ENCODE peak calls at places on chromosomes 4 and X, in six cellular contexts. C, U, Q, D, T and N are unnamed samples.
A peak's percentile ranks its signal among the peaks of the same experiment; 100 is the strongest.

GRCh38 chr4:186845137-186845842 is 121.6 kb upstream of the FAT1 start:
- DNase-seq in C (no peak), T (no peak), Q (peak; percentile 88), U (no peak), D (peak; percentile 31), N (peak; percentile 83)

GRCh38 chr4:126957555-126958440 is 675.0 kb upstream of the INTU start:
- DNase-seq in T (no peak), D (no peak), C (no peak), U (no peak), Q (peak; percentile 74), N (no peak)

GRCh38 chr4:107740381-107740780 is 20.3 kb upstream of the PAPSS1 start:
- DNase-seq in T (no peak), C (no peak), D (no peak), Q (peak; percentile 9), U (no peak), N (no peak)

GRCh38 chr4:153005914-153006381 is 69.8 kb downstream of the FHDC1 start:
- DNase-seq in U (no peak), T (no peak), C (no peak), D (no peak), Q (no peak), N (no peak)

GRCh38 chrX:17616936-17617335 is 120.4 kb upstream of the SCML1 start:
- DNase-seq in T (no peak), C (no peak), Q (no peak), D (no peak), U (no peak), N (no peak)

GRCh38 chrX:38061335-38061734 is 55.0 kb downstream of the SYTL5 start:
- DNase-seq in C (no peak), Q (peak; percentile 10), U (peak; percentile 45), D (no peak), T (no peak), N (peak; percentile 75)

GRCh38 chr4:183200453-183200852 is 101.4 kb downstream of the WWC2 start:
- DNase-seq in Q (peak; percentile 92), T (no peak), C (no peak), U (no peak), D (peak; percentile 14), N (peak; percentile 44)

GRCh38 chrX:445727-446126 is 59.0 kb upstream of the PPP2R3B start:
- DNase-seq in T (no peak), C (no peak), D (no peak), U (no peak), Q (no peak), N (no peak)

GRCh38 chrX:137945470-137945869 is 379.5 kb downstream of the ZIC3 start:
- DNase-seq in U (no peak), D (no peak), T (no peak), C (no peak), Q (no peak), N (no peak)

GRCh38 chr4:41154814-41155177 is 59.5 kb downstream of the APBB2 start:
- DNase-seq in U (no peak), C (no peak), Q (no peak), T (no peak), D (no peak), N (no peak)

GRCh38 chr4:95162867-95163266 is 385.9 kb downstream of the UNC5C start:
- DNase-seq in U (no peak), T (no peak), C (no peak), Q (no peak), D (no peak), N (no peak)

GRCh38 chrX:108177321-108177990 is 85.9 kb downstream of the ATG4A start:
- DNase-seq in D (no peak), Q (no peak), T (no peak), U (no peak), C (no peak), N (no peak)

GRCh38 chr4:88779431-88779830 is 81.8 kb upstream of the NAP1L5 start:
- DNase-seq in U (no peak), D (peak; percentile 27), Q (peak; percentile 59), C (no peak), T (no peak), N (no peak)

GRCh38 chr4:140330311-140330900 is 43.0 kb upstream of the SCOC start:
- DNase-seq in Q (peak; percentile 49), C (no peak), T (no peak), D (no peak), U (peak; percentile 26), N (peak; percentile 34)

GRCh38 chr4:26952891-26953290 is 92.2 kb downstream of the STIM2 start:
- DNase-seq in D (no peak), Q (no peak), U (no peak), T (no peak), C (no peak), N (no peak)

GRCh38 chr4:104425003-104425402 is 69.7 kb downstream of the CXXC4 start:
- DNase-seq in Q (no peak), C (no peak), U (no peak), T (no peak), D (no peak), N (no peak)

GRCh38 chr4:102535398-102536082 is 34.4 kb downstream of the NFKB1 start:
- DNase-seq in U (no peak), D (no peak), Q (peak; percentile 43), T (no peak), C (no peak), N (no peak)

GRCh38 chr4:17469931-17470674 is 41.8 kb downstream of the QDPR start:
- DNase-seq in T (no peak), U (no peak), D (no peak), Q (peak; percentile 5), C (no peak), N (no peak)

GRCh38 chr4:140807491-140808257 is 51.5 kb upstream of the TBC1D9 start:
- DNase-seq in U (no peak), T (no peak), C (no peak), D (no peak), Q (no peak), N (no peak)

GRCh38 chrX:54423161-54423888 is 16.9 kb upstream of the TSR2 start:
- DNase-seq in U (no peak), T (no peak), C (no peak), D (no peak), Q (no peak), N (no peak)

GRCh38 chrX:27575565-27575964 is 14.6 kb upstream of the DCAF8L2 start:
- DNase-seq in D (no peak), U (no peak), Q (no peak), T (no peak), C (no peak), N (no peak)

GRCh38 chr4:30837131-30837539 is 117.0 kb downstream of the PCDH7 start:
- DNase-seq in U (peak; percentile 25), Q (no peak), T (no peak), C (no peak), D (no peak), N (no peak)

GRCh38 chr4:25859429-25860148 is 3.2 kb downstream of the SEL1L3 start:
- DNase-seq in D (no peak), T (peak; percentile 6), Q (no peak), U (no peak), C (no peak), N (no peak)

GRCh38 chr4:150668824-150669223 is 86.9 kb downstream of the MAB21L2 start:
- DNase-seq in Q (no peak), D (no peak), U (peak; percentile 8), C (no peak), T (no peak), N (no peak)

GRCh38 chr4:139617702-139618490 is 47.7 kb upstream of the MGST2 start:
- DNase-seq in Q (no peak), D (no peak), T (no peak), U (no peak), C (no peak), N (peak; percentile 42)

GRCh38 chr4:45931151-45931550 is 192.7 kb downstream of the GABRG1 start:
- DNase-seq in U (no peak), D (no peak), Q (no peak), C (no peak), T (no peak), N (no peak)

GRCh38 chr4:145779319-145779801 is 99.4 kb downstream of the C4orf51 start:
- DNase-seq in Q (peak; percentile 50), T (no peak), C (no peak), D (no peak), U (no peak), N (no peak)

GRCh38 chr4:87005690-87006461 is 71.1 kb downstream of the AFF1 start:
- DNase-seq in Q (peak; percentile 35), D (no peak), T (peak; percentile 3), U (no peak), C (no peak), N (no peak)